ENCODE peak calls at places on chromosomes 1 and 21, in seven cellular contexts. K is breast epithelium, U is sigmoid colon, D is spleen, A is HCT116, O is K562, M is stomach. T is an unnamed sample.

GRCh38 chr1:93999806-94000205 is 90.6 kb upstream of the GCLM start:
- DNase-seq in K (no peak), A (no peak), D (no peak), U (no peak), O (no peak), M (no peak), T (no peak)

GRCh38 chr1:208799186-208799585 is 555.0 kb upstream of the PLXNA2 start:
- DNase-seq in O (no peak), M (no peak), U (no peak), K (no peak), A (no peak), D (no peak), T (no peak)

GRCh38 chr1:90504509-90504908 is 212.6 kb downstream of the BARHL2 start:
- DNase-seq in A (no peak), K (no peak), D (no peak), U (no peak), O (no peak), M (no peak), T (no peak)

GRCh38 chr1:184953600-184954219 is 20.6 kb downstream of the NIBAN1 start:
- DNase-seq in U (no peak), K (no peak), M (no peak), O (no peak), A (no peak), D (no peak), T (no peak)

GRCh38 chr21:17711896-17712295 is 99.2 kb upstream of the BTG3 start:
- DNase-seq in M (no peak), U (no peak), K (no peak), A (no peak), O (no peak), D (no peak), T (no peak)

GRCh38 chr1:158496379-158496778 is 24.4 kb downstream of the OR10R2 start:
- DNase-seq in D (no peak), A (no peak), M (no peak), O (no peak), U (no peak), K (no peak), T (no peak)

GRCh38 chr1:110777228-110777627 is 95.7 kb upstream of the CD53 start:
- DNase-seq in M (no peak), D (no peak), A (no peak), U (no peak), O (no peak), K (no peak), T (no peak)

GRCh38 chr1:31227891-31228290 is 11.8 kb downstream of the NKAIN1 start:
- DNase-seq in K (no peak), U (no peak), O (no peak), D (no peak), M (no peak), A (no peak), T (no peak)

DNA sequence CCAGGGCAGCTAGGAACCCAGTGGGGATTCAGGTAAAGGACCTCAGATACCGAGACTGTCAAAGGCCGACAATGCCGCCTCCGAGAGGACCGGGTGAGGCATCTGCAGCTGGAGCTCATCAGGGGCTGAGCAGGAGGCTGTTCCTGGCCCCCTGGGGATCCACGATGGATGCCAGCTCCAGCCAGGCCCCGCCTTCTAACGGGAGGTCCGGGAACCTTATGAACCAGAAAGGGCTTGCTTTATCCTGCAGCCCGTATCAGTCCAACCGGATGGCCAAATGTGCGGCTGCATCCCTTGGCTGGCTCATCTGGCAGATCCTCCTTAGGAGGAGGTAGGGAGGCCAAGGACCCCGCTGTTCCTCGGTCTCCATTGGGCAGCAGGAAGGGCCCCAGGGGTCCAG is 32.0 kb downstream of the SLC45A1 start:
- DNase-seq in D (no peak), K (no peak), A (no peak), M (no peak), O (no peak), U (peak; percentile 89), T (no peak)
- TF ChIP-seq POLR2AphosphoS5 in D (peak; percentile 71), K (no peak), A (no peak), M (no peak), O (no peak), U (peak; percentile 17), T (no peak)

GRCh38 chr1:109477821-109478220 is 5.9 kb upstream of the ATXN7L2 start:
- DNase-seq in K (no peak), O (peak; percentile 39), A (no peak), M (no peak), D (no peak), U (no peak), T (no peak)
- TF ChIP-seq POLR2A in K (no peak), O (no peak), A (no peak), M (no peak), D (no peak), U (no peak), T (no peak)

GRCh38 chr1:26529655-26530539 is at the start of gene RPS6KA1:
- DNase-seq in U (no peak), O (peak; percentile 99), K (peak; percentile 37), D (peak; percentile 93), A (no peak), M (peak; percentile 75), T (no peak)

GRCh38 chr1:26530540-26530897 is 958 bp downstream of the RPS6KA1 start:
- DNase-seq in K (no peak), A (no peak), D (no peak), U (no peak), O (no peak), M (no peak), T (no peak)

GRCh38 chr1:26533951-26534514 is 4.5 kb downstream of the RPS6KA1 start:
- DNase-seq in K (no peak), M (no peak), U (no peak), D (no peak), A (no peak), O (no peak), T (no peak)

GRCh38 chr1:26530898-26531598 is 1.5 kb downstream of the RPS6KA1 start:
- DNase-seq in O (peak; percentile 83), D (peak; percentile 83), K (peak; percentile 69), U (no peak), A (peak; percentile 65), M (peak; percentile 81), T (peak; percentile 84)

DNA sequence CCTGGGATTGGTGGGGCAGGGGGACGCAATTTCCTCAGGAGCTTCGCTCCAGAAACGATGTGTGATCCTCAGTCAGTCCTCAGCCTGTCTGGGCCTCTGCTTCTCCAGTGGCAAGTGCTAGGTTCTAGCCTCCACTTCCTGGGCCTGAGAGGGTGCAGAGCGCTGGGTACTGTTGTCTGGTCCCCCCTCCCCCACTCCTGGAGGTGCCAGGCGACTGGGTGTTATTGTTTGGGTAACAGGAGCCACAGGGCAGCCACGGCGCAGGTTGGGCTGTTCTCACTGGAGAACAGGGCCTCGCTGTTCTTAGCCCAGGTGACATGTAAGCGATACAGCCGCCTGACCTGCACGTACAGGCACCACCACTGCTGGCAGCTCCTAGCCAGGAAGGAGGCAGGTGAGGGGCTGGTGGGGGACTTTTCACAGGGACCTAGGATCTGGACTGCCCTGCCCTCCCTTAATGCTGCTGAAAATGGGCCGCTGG is 2.1 kb downstream of the RPS6KA1 start:
- DNase-seq in A (no peak), D (no peak), K (peak; percentile 68), O (no peak), U (no peak), M (peak; percentile 86), T (no peak)
- H3K4me3 ChIP-seq in A (peak overlapping the region; percentile 96), D (no peak overlapping the region), K (peak overlapping the region; percentile 77), O (no peak overlapping the region), U (no peak overlapping the region), M (no peak overlapping the region), T (no peak overlapping the region)

DNA sequence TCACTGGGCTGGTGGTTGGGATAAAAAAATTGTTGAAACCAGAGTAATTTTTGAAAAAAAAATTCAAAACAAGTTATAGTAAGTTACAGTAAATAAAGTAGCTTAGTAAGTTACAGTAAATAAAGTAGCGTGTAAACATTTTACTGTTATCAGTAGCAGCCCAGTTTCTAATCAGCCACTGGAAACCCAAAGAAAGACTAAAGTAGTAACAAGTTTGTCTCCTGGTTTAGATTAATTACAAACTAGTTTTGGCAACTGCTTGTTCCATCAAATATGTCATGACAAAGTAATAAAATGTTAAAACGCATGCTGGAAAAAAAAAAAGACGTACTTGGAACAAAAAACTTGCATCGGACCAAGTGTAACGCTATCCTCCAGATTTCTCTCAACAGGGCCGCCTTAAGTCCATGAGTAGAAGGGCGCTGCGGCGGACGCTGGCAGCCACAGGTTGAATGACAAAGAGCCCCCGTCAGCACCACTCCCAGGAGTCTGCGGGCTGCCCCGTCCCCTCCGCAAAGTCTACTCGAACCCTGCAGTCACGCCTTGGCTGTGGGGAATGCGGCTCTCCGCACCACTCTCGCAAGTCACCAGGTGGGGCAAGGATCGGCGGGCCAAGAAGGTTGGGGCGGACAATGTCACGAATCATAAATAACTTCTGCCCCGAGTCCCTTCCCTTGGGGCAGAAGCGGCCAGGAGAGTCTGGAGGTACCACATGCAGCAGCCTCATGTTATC is 885 bp downstream of the SLC16A1 start:
- DNase-seq in D (peak; percentile 87), O (peak; percentile 53), U (peak; percentile 77), K (no peak), A (peak; percentile 38), M (peak; percentile 37), T (no peak)
- TF ChIP-seq POLR2AphosphoS5 in D (no peak), O (no peak), U (peak; percentile 21), K (no peak), A (peak; percentile 23), M (no peak), T (no peak)

T was measured in vagina.